ENCODE peak calls at places on chromosome 12, in four cellular contexts. X is BJ, Z is GM23338, L is GM13976. N is an unnamed sample.

GRCh38 chr12:52007158-52007921 is 594 bp downstream of the TAMALIN start:
- DNase-seq in X (no peak), Z (peak), L (peak), N (peak)

GRCh38 chr12:481422-481821 is 21.7 kb downstream of the B4GALNT3 start:
- DNase-seq in X (no peak), Z (no peak), L (no peak), N (no peak)

GRCh38 chr12:2017724-2018337 is 13.6 kb upstream of the DCP1B start:
- DNase-seq in X (no peak), Z (no peak), L (no peak), N (no peak)

GRCh38 chr12:5944688-5945070 is 380 bp downstream of the ANO2 start:
- DNase-seq in X (no peak), Z (peak), L (no peak), N (no peak)

GRCh38 chr12:49295087-49296001 is at the start of gene PRPH:
- DNase-seq in X (no peak), Z (peak), L (peak), N (no peak)

GRCh38 chr12:71152838-71153237 is 5.0 kb downstream of the TSPAN8 start:
- DNase-seq in X (no peak), Z (no peak), L (no peak), N (no peak)

GRCh38 chr12:50505945-50506344 is 1.2 kb downstream of the DIP2B start:
- DNase-seq in X (no peak), Z (no peak), L (no peak), N (no peak)

GRCh38 chr12:120892265-120892664 is 11.9 kb downstream of the SPPL3 start:
- DNase-seq in X (no peak), Z (no peak), L (no peak), N (peak)

GRCh38 chr12:47636908-47637780 is 68.7 kb downstream of the RPAP3 start:
- DNase-seq in X (no peak), Z (peak), L (no peak), N (peak)

GRCh38 chr12:115584156-115584555 is 693.3 kb downstream of the MED13L start:
- DNase-seq in X (no peak), Z (no peak), L (no peak), N (no peak)

GRCh38 chr12:127267128-127267527 is 999.8 kb upstream of the TMEM132C start:
- DNase-seq in X (no peak), Z (no peak), L (no peak), N (no peak)

GRCh38 chr12:75699728-75700496 is 188.5 kb upstream of the KRR1 start:
- DNase-seq in X (no peak), Z (peak), L (no peak), N (no peak)

GRCh38 chr12:31756977-31757420 is 28.2 kb upstream of the AMN1 start:
- DNase-seq in X (no peak), Z (no peak), L (no peak), N (no peak)

GRCh38 chr12:111221296-111222026 is 147.4 kb downstream of the PHETA1 start:
- DNase-seq in X (no peak), Z (no peak), L (no peak), N (no peak)

GRCh38 chr12:63420206-63420644 is 248.1 kb downstream of the DPY19L2 start:
- DNase-seq in X (no peak), Z (peak), L (peak), N (peak)

GRCh38 chr12:49930515-49931288 is 19.8 kb upstream of the AQP2 start:
- DNase-seq in X (peak), Z (no peak), L (no peak), N (no peak)

GRCh38 chr12:118060301-118061010 is 523 bp downstream of the WSB2 start:
- DNase-seq in X (no peak), Z (peak), L (no peak), N (peak)

GRCh38 chr12:123041042-123041531 is 60.6 kb downstream of the ARL6IP4 start:
- DNase-seq in X (no peak), Z (no peak), L (no peak), N (no peak)

GRCh38 chr12:64595863-64596793 is 14.2 kb upstream of the RASSF3 start:
- DNase-seq in X (no peak), Z (no peak), L (no peak), N (no peak)

GRCh38 chr12:104573-105081 is 38.1 kb downstream of the IQSEC3 start:
- DNase-seq in X (no peak), Z (peak), L (no peak), N (peak)

GRCh38 chr12:99879439-99879838 is 105.3 kb downstream of the ANKS1B start:
- DNase-seq in X (no peak), Z (no peak), L (no peak), N (no peak)

GRCh38 chr12:67415473-67415872 is 146.3 kb downstream of the CAND1 start:
- DNase-seq in X (no peak), Z (peak), L (peak), N (peak)

GRCh38 chr12:119781804-119782203 is 95.3 kb downstream of the CIT start:
- DNase-seq in X (no peak), Z (no peak), L (no peak), N (no peak)

DNA sequence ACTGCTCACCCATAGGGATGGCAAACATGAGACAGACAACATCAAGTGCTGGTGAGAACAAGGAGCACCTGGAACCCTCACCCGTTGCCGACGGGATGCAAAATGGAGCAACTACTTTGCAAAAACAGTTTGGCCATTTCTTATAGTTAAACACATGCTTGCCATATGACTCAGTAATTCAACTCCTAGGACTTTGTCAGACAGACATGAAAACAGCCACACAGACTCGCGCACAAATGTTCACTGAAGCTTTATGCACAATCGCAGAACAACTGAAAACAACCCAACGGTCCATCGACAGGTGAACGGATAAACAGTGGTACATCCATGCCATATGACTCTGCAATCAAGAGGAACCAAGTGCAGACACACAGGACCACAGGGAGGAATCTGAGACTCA is 30.8 kb downstream of the NCOR2 start:
- DNase-seq in X (no peak), Z (no peak), L (no peak), N (no peak)
- TF ChIP-seq CTCF in X (no peak), Z (no peak), L (no peak), N (no peak)

GRCh38 chr12:20602671-20603402 is 92.3 kb upstream of the SLCO1C1 start:
- DNase-seq in X (peak), Z (no peak), L (no peak), N (no peak)

GRCh38 chr12:20599757-20600156 is 95.4 kb upstream of the SLCO1C1 start:
- DNase-seq in X (no peak), Z (no peak), L (no peak), N (no peak)

GRCh38 chr12:20604408-20604807 is 90.7 kb upstream of the SLCO1C1 start:
- DNase-seq in X (no peak), Z (no peak), L (no peak), N (no peak)

GRCh38 chr12:20596036-20596435 is 99.1 kb upstream of the SLCO1C1 start:
- DNase-seq in X (no peak), Z (no peak), L (no peak), N (no peak)

GRCh38 chr12:20601668-20602280 is 93.4 kb upstream of the SLCO1C1 start:
- DNase-seq in X (no peak), Z (peak), L (no peak), N (no peak)
- TF ChIP-seq CTCF in X (peak), Z (peak), L (peak), N (peak)

GRCh38 chr12:19419086-19419485 is 20.2 kb upstream of the AEBP2 start:
- DNase-seq in X (no peak), Z (no peak), L (no peak), N (no peak)

GRCh38 chr12:19421503-19422282 is 17.6 kb upstream of the AEBP2 start:
- DNase-seq in X (no peak), Z (no peak), L (no peak), N (no peak)

GRCh38 chr12:19428261-19428660 is 11.0 kb upstream of the AEBP2 start:
- DNase-seq in X (no peak), Z (no peak), L (no peak), N (no peak)

DNA sequence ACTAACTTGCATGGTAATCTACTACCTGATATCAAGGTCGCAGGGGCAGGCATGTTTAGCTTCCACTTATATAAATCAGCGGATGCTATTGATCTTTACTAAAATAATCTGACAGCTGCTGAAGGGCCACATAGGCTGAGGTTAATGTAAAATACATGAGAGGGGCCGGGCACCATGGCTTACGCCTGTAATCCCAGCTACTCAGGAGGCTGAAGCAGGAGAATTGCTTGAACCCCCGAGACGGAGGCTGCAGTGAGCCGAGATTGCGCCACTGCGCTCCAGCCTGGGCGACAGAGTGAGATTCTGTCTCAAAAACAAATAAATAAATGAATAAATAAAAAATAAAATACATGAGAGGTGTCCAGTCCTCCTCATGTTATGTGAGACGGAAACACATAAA is 15.8 kb upstream of the AEBP2 start:
- DNase-seq in X (no peak), Z (no peak), L (no peak), N (no peak)
- TF ChIP-seq CTCF in X (no peak), Z (no peak), L (no peak), N (no peak)

DNA sequence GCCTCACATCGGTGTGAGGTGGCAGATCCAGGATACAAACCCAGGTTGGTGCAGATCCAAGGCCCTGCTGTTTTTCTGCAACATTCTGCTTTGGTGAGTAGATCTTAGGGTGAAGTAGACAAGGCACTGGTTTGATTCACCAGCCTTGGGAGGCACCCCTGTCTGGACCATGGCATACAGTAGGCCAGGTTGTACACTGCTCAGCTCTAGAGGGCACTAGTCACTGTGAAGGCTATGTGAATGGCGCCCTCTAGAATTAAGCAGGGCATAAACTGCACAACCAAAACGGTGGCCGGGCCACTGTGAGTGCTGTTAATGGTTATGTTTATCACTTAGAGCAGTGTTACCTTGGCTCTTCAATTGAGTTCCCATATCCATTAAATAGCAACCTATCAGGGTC is 280.6 kb upstream of the PWP1 start:
- DNase-seq in X (no peak), Z (peak), L (peak), N (peak)
- TF ChIP-seq CTCF in X (peak), Z (peak), L (peak), N (peak)

DNA sequence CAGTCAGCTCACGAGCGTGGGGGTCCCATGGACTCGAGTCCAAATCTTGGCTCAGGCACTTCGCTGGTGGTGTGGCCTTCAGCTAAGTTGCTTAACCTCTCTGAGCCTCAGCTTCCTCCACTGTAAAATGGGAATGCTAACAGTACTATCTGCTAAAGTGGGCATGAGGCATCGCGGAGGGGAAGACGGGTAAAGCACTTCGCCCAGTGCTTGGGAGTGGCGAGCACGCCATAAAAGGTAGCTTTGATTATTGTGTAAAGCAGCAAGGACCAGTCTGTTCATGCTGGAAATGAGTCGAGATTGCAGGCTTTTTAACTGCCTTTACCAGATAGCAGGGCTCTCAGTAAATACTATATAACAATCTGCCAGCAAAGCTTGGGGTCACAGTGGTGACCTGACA is 24.5 kb downstream of the HRK start:
- DNase-seq in X (no peak), Z (no peak), L (no peak), N (no peak)
- TF ChIP-seq CTCF in X (no peak), Z (no peak), L (no peak), N (no peak)

GRCh38 chr12:18243238-18243637 is 18.1 kb upstream of the PIK3C2G start:
- DNase-seq in X (no peak), Z (no peak), L (no peak), N (no peak)

GRCh38 chr12:18242380-18243089 is 18.8 kb upstream of the PIK3C2G start:
- DNase-seq in X (no peak), Z (no peak), L (no peak), N (no peak)

GRCh38 chr12:18250313-18250916 is 10.9 kb upstream of the PIK3C2G start:
- DNase-seq in X (no peak), Z (peak), L (peak), N (peak)

GRCh38 chr12:18246057-18246456 is 15.3 kb upstream of the PIK3C2G start:
- DNase-seq in X (no peak), Z (peak), L (no peak), N (no peak)
- TF ChIP-seq CTCF in X (peak), Z (peak), L (no peak), N (no peak)

DNA sequence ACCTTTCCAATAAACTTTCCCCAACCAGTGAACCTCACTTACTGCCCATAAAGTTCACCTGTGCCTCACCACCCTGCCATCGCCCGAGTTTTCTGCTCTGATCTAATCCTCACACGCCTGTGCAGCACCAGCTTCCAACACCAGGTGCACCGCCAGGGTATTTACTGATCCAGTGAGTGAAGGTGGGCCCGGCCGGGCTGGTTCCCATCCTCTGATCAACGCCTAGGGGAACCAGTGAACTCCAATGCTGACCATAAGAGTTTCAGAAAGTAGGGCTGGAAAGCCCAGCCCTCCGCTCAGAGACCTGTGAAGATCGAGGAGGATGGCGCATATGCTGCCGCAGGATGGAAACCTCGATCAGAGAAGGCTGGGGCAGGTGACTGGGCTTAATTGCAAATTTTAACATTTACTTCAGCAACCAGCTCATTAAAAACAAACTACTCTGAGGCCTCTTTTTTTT is 685 bp upstream of the MYL6B start:
- DNase-seq in X (no peak), Z (peak), L (peak), N (peak)
- TF ChIP-seq CTCF in X (peak), Z (peak), L (peak), N (peak)